ENCODE peak calls at places on chromosomes 13 and 19, in five cellular contexts. R is uterus, L is cardiac fibroblast, Y is PC-3, D is choroid plexus epithelial cell. S is an unnamed sample.
A peak's percentile ranks its signal among the peaks of the same experiment; 100 is the strongest.

GRCh38 chr19:38792250-38793111 is 3.5 kb downstream of the LGALS7B start:
- DNase-seq in R (no peak), L (no peak), Y (no peak), D (peak; percentile 15), S (no peak)

GRCh38 chr13:113947321-113948033 is 26.4 kb downstream of the C13orf46 start:
- DNase-seq in R (peak; percentile 78), L (peak; percentile 63), Y (peak; percentile 55), D (peak; percentile 70), S (no peak)

GRCh38 chr19:11160119-11160768 is 4.7 kb upstream of the SPC24 start:
- DNase-seq in R (peak; percentile 48), L (no peak), Y (no peak), D (peak; percentile 71), S (no peak)

GRCh38 chr13:49374585-49375290 is 69.1 kb downstream of the CAB39L start:
- DNase-seq in R (no peak), L (peak; percentile 85), Y (peak; percentile 84), D (peak; percentile 88), S (no peak)

GRCh38 chr13:66974174-66974573 is 256.0 kb downstream of the PCDH9 start:
- DNase-seq in R (no peak), L (no peak), Y (no peak), D (peak; percentile 6), S (no peak)

GRCh38 chr13:99978781-99979452 is 2.7 kb upstream of the ZIC2 start:
- DNase-seq in R (no peak), L (no peak), Y (no peak), D (no peak), S (no peak)

GRCh38 chr19:1468274-1469199 is 10.5 kb downstream of the C19orf25 start:
- DNase-seq in R (no peak), L (peak; percentile 61), Y (peak; percentile 32), D (peak; percentile 42), S (no peak)

GRCh38 chr13:52001120-52001731 is 10.0 kb downstream of the ATP7B start:
- DNase-seq in R (no peak), L (peak; percentile 66), Y (peak; percentile 50), D (peak; percentile 71), S (no peak)

GRCh38 chr13:60095300-60095699 is 68.4 kb downstream of the DIAPH3 start:
- DNase-seq in R (no peak), L (no peak), Y (no peak), D (no peak), S (no peak)

GRCh38 chr13:40446365-40446764 is 220.1 kb downstream of the FOXO1 start:
- DNase-seq in R (no peak), L (peak; percentile 61), Y (no peak), D (peak; percentile 23), S (no peak)

GRCh38 chr19:23395041-23395721 is at the start of gene ZNF91:
- DNase-seq in R (peak; percentile 97), L (peak; percentile 97), Y (peak; percentile 97), D (peak; percentile 98), S (peak; percentile 90)

GRCh38 chr19:31478241-31478640 is 129.0 kb upstream of the TSHZ3 start:
- DNase-seq in R (no peak), L (no peak), Y (no peak), D (no peak), S (no peak)

GRCh38 chr13:95535243-95535642 is 17.3 kb upstream of the CLDN10 start:
- DNase-seq in R (no peak), L (peak; percentile 75), Y (peak; percentile 94), D (peak; percentile 55), S (no peak)

GRCh38 chr13:86862137-86862536 is 809.0 kb upstream of the SLITRK5 start:
- DNase-seq in R (no peak), L (no peak), Y (no peak), D (no peak), S (no peak)

GRCh38 chr19:19342086-19343015 is 21.7 kb downstream of the MAU2 start:
- DNase-seq in R (peak; percentile 32), L (peak; percentile 66), Y (peak; percentile 64), D (peak; percentile 75), S (no peak)
- TF ChIP-seq CTCF in R (peak; percentile 66), L (peak; percentile 93), Y (peak; percentile 90), D (peak; percentile 92), S (peak; percentile 20)

DNA sequence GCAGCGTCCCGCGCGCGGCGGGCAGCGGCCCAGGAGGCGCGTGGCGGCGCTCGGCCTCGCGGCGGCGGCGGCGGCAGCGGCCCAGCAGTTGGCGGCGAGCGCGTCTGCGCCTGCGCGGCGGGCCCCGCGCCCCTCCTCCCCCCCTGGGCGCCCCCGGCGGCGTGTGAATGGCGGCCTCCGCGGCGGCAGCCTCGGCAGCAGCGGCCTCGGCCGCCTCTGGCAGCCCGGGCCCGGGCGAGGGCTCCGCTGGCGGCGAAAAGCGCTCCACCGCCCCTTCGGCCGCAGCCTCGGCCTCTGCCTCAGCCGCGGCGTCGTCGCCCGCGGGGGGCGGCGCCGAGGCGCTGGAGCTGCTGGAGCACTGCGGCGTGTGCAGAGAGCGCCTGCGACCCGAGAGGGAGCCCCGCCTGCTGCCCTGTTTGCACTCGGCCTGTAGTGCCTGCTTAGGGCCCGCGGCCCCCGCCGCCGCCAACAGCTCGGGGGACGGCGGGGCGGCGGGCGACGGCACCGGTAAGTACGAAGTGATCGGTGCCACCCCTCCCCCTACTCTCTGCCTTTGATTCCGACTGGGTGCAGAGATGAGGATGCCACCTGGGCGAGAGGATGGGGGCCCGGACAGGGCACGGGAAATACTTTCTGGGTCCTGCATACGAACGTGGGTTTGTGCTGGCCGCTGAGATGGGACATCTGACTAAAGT is 874 bp downstream of the TRIM28 start:
- DNase-seq in R (peak; percentile 36), L (peak; percentile 47), Y (peak; percentile 55), D (peak; percentile 62), S (no peak)
- TF ChIP-seq CTCF in R (no peak), L (no peak), Y (no peak), D (no peak), S (no peak)

GRCh38 chr19:32748497-32748896 is 28.9 kb downstream of the TDRD12 start:
- DNase-seq in R (no peak), L (no peak), Y (peak; percentile 4), D (no peak), S (no peak)
- TF ChIP-seq CTCF in R (no peak), L (no peak), Y (peak; percentile 35), D (no peak), S (no peak)

GRCh38 chr19:28234637-28235036 is 978.3 kb downstream of the UQCRFS1 start:
- DNase-seq in R (no peak), L (peak; percentile 3), Y (no peak), D (peak; percentile 81), S (no peak)

GRCh38 chr19:28242317-28242927 is 970.5 kb downstream of the UQCRFS1 start:
- DNase-seq in R (no peak), L (peak; percentile 58), Y (no peak), D (peak; percentile 52), S (no peak)

GRCh38 chr19:28244966-28245365 is 968.0 kb downstream of the UQCRFS1 start:
- DNase-seq in R (no peak), L (no peak), Y (no peak), D (no peak), S (no peak)

GRCh38 chr19:28235606-28236125 is 977.3 kb downstream of the UQCRFS1 start:
- DNase-seq in R (no peak), L (no peak), Y (no peak), D (no peak), S (no peak)

DNA sequence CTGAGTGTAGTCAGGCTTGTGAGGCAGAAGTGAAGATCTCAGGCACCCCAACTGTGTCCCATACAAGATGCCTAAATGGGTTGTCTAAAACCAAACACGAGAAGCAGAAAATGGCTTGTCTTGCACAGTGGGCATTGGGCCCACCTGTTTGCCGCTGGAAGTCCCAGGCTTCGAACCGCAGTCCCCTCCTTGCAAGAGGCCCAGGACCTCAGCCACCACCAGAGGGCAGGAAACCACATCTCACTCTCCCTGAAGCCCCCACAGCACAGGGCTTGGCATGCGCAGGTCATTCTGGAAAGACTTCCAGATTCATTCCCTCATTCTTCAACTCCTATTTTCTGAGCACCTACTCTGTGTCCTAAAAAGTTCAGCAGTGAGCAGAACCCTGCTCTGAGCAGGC is 973.7 kb downstream of the UQCRFS1 start:
- DNase-seq in R (no peak), L (peak; percentile 4), Y (no peak), D (peak; percentile 22), S (no peak)
- TF ChIP-seq CTCF in R (no peak), L (peak; percentile 16), Y (no peak), D (peak; percentile 55), S (no peak)

DNA sequence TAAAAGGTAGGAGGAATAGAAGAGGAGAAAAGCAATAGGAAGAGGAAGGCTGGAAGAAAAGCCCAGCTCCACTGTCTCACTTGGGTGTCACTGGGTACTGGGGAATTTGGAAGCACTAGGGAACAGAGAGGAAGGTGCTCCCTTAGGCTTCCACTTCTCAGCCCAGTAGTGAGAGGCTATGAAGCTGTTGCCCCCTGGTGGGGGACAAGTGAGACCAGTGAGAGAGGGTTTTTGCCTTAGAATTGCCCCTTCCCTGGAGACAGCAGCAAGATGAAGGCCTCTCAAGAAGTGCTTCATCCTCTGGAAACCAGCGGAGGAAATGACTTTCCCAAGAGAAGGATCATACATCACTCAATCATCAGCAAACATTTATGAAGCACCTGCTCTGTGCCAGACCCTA is 4.7 kb upstream of the ZNF606 start:
- DNase-seq in R (no peak), L (no peak), Y (no peak), D (peak; percentile 11), S (no peak)
- TF ChIP-seq CTCF in R (no peak), L (peak; percentile 8), Y (no peak), D (peak; percentile 37), S (no peak)

DNA sequence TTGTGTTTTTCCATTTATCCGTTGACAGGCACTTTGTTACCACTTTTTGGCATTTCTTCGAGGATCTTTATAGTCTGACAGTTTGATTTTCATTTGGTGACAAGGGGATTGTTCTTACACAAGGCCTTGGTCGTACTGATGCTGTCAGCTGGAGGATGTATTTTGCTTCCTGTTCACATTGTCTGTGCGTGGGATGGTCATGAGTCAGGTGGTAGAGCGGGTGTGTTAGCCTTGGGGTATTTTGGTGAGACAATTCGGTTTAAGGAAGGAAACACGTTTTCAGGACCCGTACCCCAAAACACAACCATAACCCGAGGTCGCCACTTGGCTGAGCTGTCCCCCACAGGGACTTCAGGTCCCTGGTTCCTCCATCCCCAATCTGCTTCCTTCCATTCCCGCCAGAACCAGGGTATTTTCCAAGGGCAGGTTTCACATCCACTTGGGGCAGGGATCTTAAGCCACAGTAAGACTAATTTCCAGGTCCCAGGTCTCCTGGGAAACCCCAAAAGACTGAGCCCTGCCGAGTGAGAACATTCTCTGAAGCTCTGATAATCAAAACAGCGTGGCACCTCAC is 15.0 kb downstream of the MYO9B start:
- DNase-seq in R (no peak), L (peak; percentile 83), Y (no peak), D (no peak), S (no peak)
- TF ChIP-seq CTCF in R (no peak), L (no peak), Y (no peak), D (no peak), S (no peak)

GRCh38 chr19:35931161-35931873 is 4.9 kb upstream of the LRFN3 start:
- DNase-seq in R (peak; percentile 99), L (peak; percentile 100), Y (peak; percentile 98), D (peak; percentile 100), S (peak; percentile 94)

GRCh38 chr19:35932291-35932936 is 3.8 kb upstream of the LRFN3 start:
- DNase-seq in R (no peak), L (no peak), Y (peak; percentile 16), D (no peak), S (no peak)

GRCh38 chr19:35928507-35928906 is 7.7 kb upstream of the LRFN3 start:
- DNase-seq in R (no peak), L (no peak), Y (no peak), D (no peak), S (no peak)

GRCh38 chr19:35935911-35936737 is at the start of gene LRFN3:
- DNase-seq in R (peak; percentile 75), L (peak; percentile 72), Y (peak; percentile 66), D (peak; percentile 68), S (peak; percentile 44)

GRCh38 chr19:35931874-35932202 is 4.3 kb upstream of the LRFN3 start:
- DNase-seq in R (no peak), L (no peak), Y (no peak), D (no peak), S (no peak)
- TF ChIP-seq CTCF in R (no peak), L (no peak), Y (no peak), D (no peak), S (no peak)

GRCh38 chr19:19777692-19778091 is 43.9 kb downstream of the ZNF506 start:
- DNase-seq in R (no peak), L (no peak), Y (no peak), D (no peak), S (no peak)
- TF ChIP-seq CTCF in R (no peak), L (no peak), Y (no peak), D (no peak), S (no peak)

S was measured in omental fat pad.